ENCODE peak calls at places on chromosomes 2 and 18, in nine cellular contexts. One of them, this sample, is unnamed.

GRCh38 chr2:177026253-177026652 is 186.3 kb upstream of the HNRNPA3 start:
- DNase-seq in cardiac muscle cell: no peak
- DNase-seq in breast epithelium: no peak
- DNase-seq in colonic mucosa: no peak
- DNase-seq in GM13976: no peak
- DNase-seq in Calu3: no peak
- DNase-seq in HepG2: no peak
- DNase-seq in H9: no peak
- DNase-seq in A549: no peak
- DNase-seq in this sample: no peak

GRCh38 chr2:182020319-182021055 is 34.8 kb downstream of the PPP1R1C start:
- DNase-seq in GM13976: no peak
- DNase-seq in cardiac muscle cell: peak; percentile 8
- DNase-seq in H9: no peak
- DNase-seq in Calu3: no peak
- DNase-seq in breast epithelium: no peak
- DNase-seq in HepG2: no peak
- DNase-seq in A549: peak; percentile 2
- DNase-seq in colonic mucosa: no peak
- DNase-seq in this sample: no peak

GRCh38 chr18:49612515-49613033 is 50.7 kb downstream of the LIPG start:
- DNase-seq in H9: peak; percentile 78
- DNase-seq in A549: no peak
- DNase-seq in HepG2: no peak
- DNase-seq in Calu3: no peak
- DNase-seq in GM13976: peak; percentile 33
- DNase-seq in breast epithelium: no peak
- DNase-seq in colonic mucosa: no peak
- DNase-seq in cardiac muscle cell: no peak
- DNase-seq in this sample: no peak

GRCh38 chr2:132632000-132632649 is 37.9 kb downstream of the LYPD1 start:
- DNase-seq in Calu3: peak; percentile 7
- DNase-seq in cardiac muscle cell: no peak
- DNase-seq in H9: no peak
- DNase-seq in A549: peak; percentile 19
- DNase-seq in colonic mucosa: peak; percentile 59
- DNase-seq in breast epithelium: no peak
- DNase-seq in GM13976: no peak
- DNase-seq in HepG2: peak; percentile 67
- DNase-seq in this sample: no peak

GRCh38 chr2:162100579-162100978 is 26.6 kb upstream of the DPP4 start:
- DNase-seq in A549: no peak
- DNase-seq in GM13976: no peak
- DNase-seq in H9: no peak
- DNase-seq in breast epithelium: no peak
- DNase-seq in colonic mucosa: no peak
- DNase-seq in HepG2: peak; percentile 85
- DNase-seq in cardiac muscle cell: no peak
- DNase-seq in Calu3: no peak
- DNase-seq in this sample: no peak

GRCh38 chr2:234500394-234501006 is 3.6 kb upstream of the ARL4C start:
- DNase-seq in cardiac muscle cell: peak; percentile 79
- DNase-seq in breast epithelium: no peak
- DNase-seq in H9: peak; percentile 59
- DNase-seq in HepG2: peak; percentile 66
- DNase-seq in Calu3: peak; percentile 42
- DNase-seq in colonic mucosa: peak; percentile 50
- DNase-seq in GM13976: peak; percentile 62
- DNase-seq in A549: peak; percentile 83
- DNase-seq in this sample: peak; percentile 45

GRCh38 chr18:10690376-10690775 is 164.5 kb downstream of the NAPG start:
- DNase-seq in GM13976: no peak
- DNase-seq in Calu3: no peak
- DNase-seq in colonic mucosa: no peak
- DNase-seq in HepG2: no peak
- DNase-seq in H9: no peak
- DNase-seq in breast epithelium: no peak
- DNase-seq in cardiac muscle cell: no peak
- DNase-seq in A549: no peak
- DNase-seq in this sample: no peak

GRCh38 chr2:97662895-97663625 is 784 bp downstream of the ACTR1B start:
- DNase-seq in Calu3: peak; percentile 58
- DNase-seq in cardiac muscle cell: peak; percentile 81
- DNase-seq in GM13976: peak; percentile 82
- DNase-seq in HepG2: peak; percentile 75
- DNase-seq in H9: peak; percentile 76
- DNase-seq in breast epithelium: peak; percentile 68
- DNase-seq in colonic mucosa: peak; percentile 81
- DNase-seq in A549: peak; percentile 64
- DNase-seq in this sample: peak; percentile 81

GRCh38 chr2:151657667-151658076 is 76.6 kb downstream of the NEB start:
- DNase-seq in Calu3: no peak
- DNase-seq in cardiac muscle cell: peak; percentile 14
- DNase-seq in A549: no peak
- DNase-seq in GM13976: no peak
- DNase-seq in H9: no peak
- DNase-seq in breast epithelium: no peak
- DNase-seq in colonic mucosa: no peak
- DNase-seq in HepG2: no peak
- DNase-seq in this sample: no peak

GRCh38 chr2:62475172-62476011 is 30.6 kb downstream of the TMEM17 start:
- DNase-seq in Calu3: no peak
- DNase-seq in breast epithelium: no peak
- DNase-seq in GM13976: no peak
- DNase-seq in cardiac muscle cell: peak; percentile 46
- DNase-seq in colonic mucosa: no peak
- DNase-seq in H9: no peak
- DNase-seq in A549: no peak
- DNase-seq in HepG2: no peak
- DNase-seq in this sample: no peak

GRCh38 chr2:232142502-232142901 is 181.0 kb downstream of the DIS3L2 start:
- DNase-seq in Calu3: no peak
- DNase-seq in cardiac muscle cell: no peak
- DNase-seq in colonic mucosa: no peak
- DNase-seq in A549: no peak
- DNase-seq in H9: no peak
- DNase-seq in breast epithelium: no peak
- DNase-seq in HepG2: no peak
- DNase-seq in GM13976: no peak
- DNase-seq in this sample: no peak

GRCh38 chr18:38450876-38451275 is 885.3 kb upstream of the CELF4 start:
- DNase-seq in HepG2: no peak
- DNase-seq in Calu3: no peak
- DNase-seq in cardiac muscle cell: peak; percentile 4
- DNase-seq in H9: no peak
- DNase-seq in GM13976: no peak
- DNase-seq in colonic mucosa: no peak
- DNase-seq in breast epithelium: no peak
- DNase-seq in A549: no peak
- DNase-seq in this sample: no peak

GRCh38 chr2:159297042-159297707 is 10.7 kb upstream of the WDSUB1 start:
- DNase-seq in H9: no peak
- DNase-seq in A549: no peak
- DNase-seq in Calu3: peak; percentile 6
- DNase-seq in colonic mucosa: no peak
- DNase-seq in cardiac muscle cell: no peak
- DNase-seq in breast epithelium: no peak
- DNase-seq in HepG2: no peak
- DNase-seq in GM13976: no peak
- DNase-seq in this sample: no peak

GRCh38 chr18:79068299-79068945 is 772 bp upstream of the ATP9B start:
- DNase-seq in A549: no peak
- DNase-seq in H9: no peak
- DNase-seq in cardiac muscle cell: peak; percentile 35
- DNase-seq in GM13976: no peak
- DNase-seq in HepG2: no peak
- DNase-seq in breast epithelium: no peak
- DNase-seq in Calu3: no peak
- DNase-seq in colonic mucosa: no peak
- DNase-seq in this sample: no peak

GRCh38 chr2:156229724-156230362 is 102.7 kb downstream of the NR4A2 start:
- DNase-seq in Calu3: no peak
- DNase-seq in H9: no peak
- DNase-seq in HepG2: no peak
- DNase-seq in breast epithelium: no peak
- DNase-seq in A549: no peak
- DNase-seq in colonic mucosa: no peak
- DNase-seq in cardiac muscle cell: no peak
- DNase-seq in GM13976: no peak
- DNase-seq in this sample: no peak

GRCh38 chr18:2572892-2573291 is 1.5 kb downstream of the NDC80 start:
- DNase-seq in GM13976: no peak
- DNase-seq in A549: no peak
- DNase-seq in breast epithelium: no peak
- DNase-seq in colonic mucosa: no peak
- DNase-seq in cardiac muscle cell: peak; percentile 32
- DNase-seq in HepG2: no peak
- DNase-seq in H9: no peak
- DNase-seq in Calu3: no peak
- DNase-seq in this sample: no peak

GRCh38 chr2:19611491-19612332 is 253.3 kb upstream of the OSR1 start:
- DNase-seq in cardiac muscle cell: peak; percentile 95
- DNase-seq in HepG2: peak; percentile 88
- DNase-seq in breast epithelium: no peak
- DNase-seq in GM13976: no peak
- DNase-seq in A549: peak; percentile 92
- DNase-seq in Calu3: peak; percentile 34
- DNase-seq in colonic mucosa: no peak
- DNase-seq in H9: no peak
- DNase-seq in this sample: no peak

GRCh38 chr2:176068037-176068832 is 15.5 kb downstream of the EVX2 start:
- DNase-seq in cardiac muscle cell: no peak
- DNase-seq in HepG2: no peak
- DNase-seq in colonic mucosa: no peak
- DNase-seq in Calu3: no peak
- DNase-seq in H9: peak; percentile 46
- DNase-seq in breast epithelium: no peak
- DNase-seq in GM13976: peak; percentile 12
- DNase-seq in A549: no peak
- DNase-seq in this sample: no peak

GRCh38 chr2:197934926-197935274 is 130.5 kb downstream of the PLCL1 start:
- DNase-seq in HepG2: no peak
- DNase-seq in cardiac muscle cell: no peak
- DNase-seq in colonic mucosa: no peak
- DNase-seq in Calu3: no peak
- DNase-seq in A549: no peak
- DNase-seq in GM13976: no peak
- DNase-seq in breast epithelium: no peak
- DNase-seq in H9: no peak
- DNase-seq in this sample: no peak

GRCh38 chr18:78521744-78522143 is 457.9 kb upstream of the SALL3 start:
- DNase-seq in GM13976: no peak
- DNase-seq in HepG2: no peak
- DNase-seq in A549: no peak
- DNase-seq in colonic mucosa: no peak
- DNase-seq in cardiac muscle cell: no peak
- DNase-seq in H9: no peak
- DNase-seq in breast epithelium: no peak
- DNase-seq in Calu3: no peak
- DNase-seq in this sample: no peak

GRCh38 chr18:74819433-74820059 is 221.9 kb downstream of the ZNF407 start:
- DNase-seq in cardiac muscle cell: no peak
- DNase-seq in GM13976: peak; percentile 13
- DNase-seq in HepG2: peak; percentile 19
- DNase-seq in breast epithelium: no peak
- DNase-seq in Calu3: peak; percentile 17
- DNase-seq in A549: peak; percentile 14
- DNase-seq in H9: peak; percentile 91
- DNase-seq in colonic mucosa: no peak
- DNase-seq in this sample: peak; percentile 67

GRCh38 chr2:227154976-227155375 is 9.0 kb downstream of the COL4A4 start:
- DNase-seq in breast epithelium: no peak
- DNase-seq in colonic mucosa: no peak
- DNase-seq in cardiac muscle cell: peak; percentile 89
- DNase-seq in Calu3: no peak
- DNase-seq in HepG2: no peak
- DNase-seq in H9: no peak
- DNase-seq in A549: peak; percentile 44
- DNase-seq in GM13976: no peak
- DNase-seq in this sample: no peak

GRCh38 chr2:128350736-128351135 is 32.1 kb upstream of the HS6ST1 start:
- DNase-seq in A549: no peak
- DNase-seq in HepG2: no peak
- DNase-seq in Calu3: no peak
- DNase-seq in H9: no peak
- DNase-seq in breast epithelium: no peak
- DNase-seq in GM13976: no peak
- DNase-seq in colonic mucosa: no peak
- DNase-seq in cardiac muscle cell: no peak
- DNase-seq in this sample: no peak

GRCh38 chr2:209772316-209772715 is 684 bp downstream of the UNC80 start:
- DNase-seq in HepG2: no peak
- DNase-seq in GM13976: no peak
- DNase-seq in cardiac muscle cell: no peak
- DNase-seq in Calu3: no peak
- DNase-seq in A549: no peak
- DNase-seq in colonic mucosa: no peak
- DNase-seq in H9: no peak
- DNase-seq in breast epithelium: no peak
- DNase-seq in this sample: no peak
- TF ChIP-seq CTCF in HepG2: no peak
- TF ChIP-seq CTCF in GM13976: no peak
- TF ChIP-seq CTCF in cardiac muscle cell: no peak
- TF ChIP-seq CTCF in Calu3: no peak
- TF ChIP-seq CTCF in A549: no peak
- TF ChIP-seq CTCF in colonic mucosa: no peak
- TF ChIP-seq CTCF in H9: no peak
- TF ChIP-seq CTCF in breast epithelium: no peak
- TF ChIP-seq CTCF in this sample: no peak

GRCh38 chr2:41695714-41696113 is 352.1 kb upstream of the PKDCC start:
- DNase-seq in HepG2: no peak
- DNase-seq in H9: no peak
- DNase-seq in colonic mucosa: no peak
- DNase-seq in GM13976: no peak
- DNase-seq in A549: no peak
- DNase-seq in cardiac muscle cell: peak; percentile 23
- DNase-seq in breast epithelium: no peak
- DNase-seq in Calu3: no peak
- DNase-seq in this sample: no peak
- TF ChIP-seq CTCF in HepG2: no peak
- TF ChIP-seq CTCF in H9: peak; percentile 34
- TF ChIP-seq CTCF in colonic mucosa: no peak
- TF ChIP-seq CTCF in GM13976: no peak
- TF ChIP-seq CTCF in A549: no peak
- TF ChIP-seq CTCF in cardiac muscle cell: peak; percentile 20
- TF ChIP-seq CTCF in breast epithelium: no peak
- TF ChIP-seq CTCF in Calu3: no peak
- TF ChIP-seq CTCF in this sample: no peak

GRCh38 chr2:119674711-119675500 is 4.1 kb upstream of the TMEM177 start:
- DNase-seq in colonic mucosa: peak; percentile 27
- DNase-seq in H9: no peak
- DNase-seq in breast epithelium: no peak
- DNase-seq in Calu3: peak; percentile 26
- DNase-seq in HepG2: no peak
- DNase-seq in A549: peak; percentile 23
- DNase-seq in cardiac muscle cell: no peak
- DNase-seq in GM13976: no peak
- DNase-seq in this sample: no peak
- TF ChIP-seq CTCF in colonic mucosa: no peak
- TF ChIP-seq CTCF in H9: peak; percentile 20
- TF ChIP-seq CTCF in breast epithelium: no peak
- TF ChIP-seq CTCF in Calu3: no peak
- TF ChIP-seq CTCF in HepG2: peak; percentile 33
- TF ChIP-seq CTCF in A549: no peak
- TF ChIP-seq CTCF in cardiac muscle cell: no peak
- TF ChIP-seq CTCF in GM13976: no peak
- TF ChIP-seq CTCF in this sample: no peak

GRCh38 chr2:241882090-241882625 is 12.6 kb downstream of the RTP5 start:
- DNase-seq in colonic mucosa: peak; percentile 72
- DNase-seq in cardiac muscle cell: no peak
- DNase-seq in GM13976: peak; percentile 88
- DNase-seq in Calu3: peak; percentile 41
- DNase-seq in H9: no peak
- DNase-seq in A549: no peak
- DNase-seq in breast epithelium: peak; percentile 75
- DNase-seq in HepG2: no peak
- DNase-seq in this sample: no peak
- TF ChIP-seq CTCF in colonic mucosa: no peak
- TF ChIP-seq CTCF in cardiac muscle cell: no peak
- TF ChIP-seq CTCF in GM13976: peak; percentile 39
- TF ChIP-seq CTCF in Calu3: no peak
- TF ChIP-seq CTCF in H9: peak; percentile 8
- TF ChIP-seq CTCF in A549: no peak
- TF ChIP-seq CTCF in breast epithelium: peak; percentile 12
- TF ChIP-seq CTCF in HepG2: peak; percentile 45
- TF ChIP-seq CTCF in this sample: peak; percentile 14